ENCODE peak calls at places on chromosomes 13 and 19, in six cellular contexts. One of them, this sample, is unnamed.

GRCh38 chr19:6577410-6578125 is 13.4 kb downstream of the CD70 start:
- DNase-seq in GM04504: no peak
- DNase-seq in B cell: peak
- DNase-seq in AG04450: no peak
- DNase-seq in lower leg skin: peak
- DNase-seq in mucosa of descending colon: peak
- DNase-seq in this sample: no peak

GRCh38 chr19:45245334-45245787 is at the start of gene EXOC3L2:
- DNase-seq in mucosa of descending colon: no peak
- DNase-seq in GM04504: no peak
- DNase-seq in B cell: no peak
- DNase-seq in AG04450: no peak
- DNase-seq in lower leg skin: no peak
- DNase-seq in this sample: no peak

GRCh38 chr13:99926014-99926731 is 45.4 kb downstream of the ZIC5 start:
- DNase-seq in lower leg skin: no peak
- DNase-seq in B cell: no peak
- DNase-seq in GM04504: no peak
- DNase-seq in AG04450: no peak
- DNase-seq in mucosa of descending colon: peak
- DNase-seq in this sample: no peak

GRCh38 chr13:114049026-114049425 is 75.2 kb upstream of the C13orf46 start:
- DNase-seq in GM04504: no peak
- DNase-seq in lower leg skin: no peak
- DNase-seq in mucosa of descending colon: peak
- DNase-seq in B cell: peak
- DNase-seq in AG04450: no peak
- DNase-seq in this sample: peak

GRCh38 chr13:20441879-20442278 is 83.8 kb downstream of the CRYL1 start:
- DNase-seq in AG04450: peak
- DNase-seq in mucosa of descending colon: no peak
- DNase-seq in lower leg skin: no peak
- DNase-seq in B cell: no peak
- DNase-seq in GM04504: no peak
- DNase-seq in this sample: no peak

GRCh38 chr13:78160793-78161192 is 242.2 kb upstream of the EDNRB start:
- DNase-seq in lower leg skin: no peak
- DNase-seq in GM04504: peak
- DNase-seq in B cell: no peak
- DNase-seq in AG04450: peak
- DNase-seq in mucosa of descending colon: no peak
- DNase-seq in this sample: no peak

GRCh38 chr13:63198076-63198475 is 1782.4 kb upstream of the PCDH20 start:
- DNase-seq in B cell: no peak
- DNase-seq in lower leg skin: no peak
- DNase-seq in AG04450: no peak
- DNase-seq in mucosa of descending colon: no peak
- DNase-seq in GM04504: no peak
- DNase-seq in this sample: peak

GRCh38 chr13:49297338-49297737 is 49.6 kb downstream of the CDADC1 start:
- DNase-seq in GM04504: no peak
- DNase-seq in AG04450: no peak
- DNase-seq in B cell: no peak
- DNase-seq in mucosa of descending colon: no peak
- DNase-seq in lower leg skin: no peak
- DNase-seq in this sample: no peak

GRCh38 chr19:35693835-35694599 is 10.3 kb upstream of the ZBTB32 start:
- DNase-seq in GM04504: peak
- DNase-seq in mucosa of descending colon: peak
- DNase-seq in lower leg skin: peak
- DNase-seq in AG04450: peak
- DNase-seq in B cell: peak
- DNase-seq in this sample: peak

GRCh38 chr19:17944301-17944700 is 11.5 kb downstream of the CCDC124 start:
- DNase-seq in mucosa of descending colon: no peak
- DNase-seq in B cell: no peak
- DNase-seq in lower leg skin: no peak
- DNase-seq in AG04450: peak
- DNase-seq in GM04504: peak
- DNase-seq in this sample: no peak

GRCh38 chr19:661427-662196 is 1.4 kb downstream of the RNF126 start:
- DNase-seq in GM04504: no peak
- DNase-seq in lower leg skin: no peak
- DNase-seq in AG04450: no peak
- DNase-seq in B cell: peak
- DNase-seq in mucosa of descending colon: peak
- DNase-seq in this sample: no peak

GRCh38 chr13:104017317-104017716 is 951.1 kb upstream of the SLC10A2 start:
- DNase-seq in B cell: no peak
- DNase-seq in mucosa of descending colon: no peak
- DNase-seq in lower leg skin: no peak
- DNase-seq in GM04504: no peak
- DNase-seq in AG04450: no peak
- DNase-seq in this sample: no peak

GRCh38 chr13:108561152-108561551 is 68.3 kb upstream of the MYO16 start:
- DNase-seq in B cell: no peak
- DNase-seq in mucosa of descending colon: no peak
- DNase-seq in GM04504: no peak
- DNase-seq in lower leg skin: no peak
- DNase-seq in AG04450: no peak
- DNase-seq in this sample: no peak

GRCh38 chr19:18894254-18895037 is 1.5 kb downstream of the CERS1 start:
- DNase-seq in lower leg skin: no peak
- DNase-seq in GM04504: no peak
- DNase-seq in mucosa of descending colon: no peak
- DNase-seq in AG04450: no peak
- DNase-seq in B cell: peak
- DNase-seq in this sample: no peak

GRCh38 chr13:47146136-47146535 is 249.3 kb upstream of the HTR2A start:
- DNase-seq in B cell: no peak
- DNase-seq in GM04504: no peak
- DNase-seq in AG04450: peak
- DNase-seq in lower leg skin: no peak
- DNase-seq in mucosa of descending colon: no peak
- DNase-seq in this sample: no peak

This sample was measured in lower lobe of right lung.